ENCODE peak calls at places on chromosome 11, in four cellular contexts. Z is cardiac fibroblast, A is IMR-90, F is tibial nerve. V is an unnamed sample.

GRCh38 chr11:110126936-110127335 is 33.7 kb downstream of the ZC3H12C start:
- DNase-seq in Z (no peak), A (no peak), F (no peak), V (no peak)

GRCh38 chr11:113725883-113726405 is 19.8 kb upstream of the TMPRSS5 start:
- DNase-seq in Z (no peak), A (no peak), F (no peak), V (no peak)

GRCh38 chr11:60370811-60371297 is 7.5 kb upstream of the MS4A7 start:
- DNase-seq in Z (no peak), A (no peak), F (no peak), V (no peak)

GRCh38 chr11:17389205-17389956 is 922 bp upstream of the KCNJ11 start:
- DNase-seq in Z (peak), A (peak), F (no peak), V (no peak)

GRCh38 chr11:111387318-111387863 is 8.3 kb upstream of the POU2AF1 start:
- DNase-seq in Z (no peak), A (no peak), F (no peak), V (no peak)

GRCh38 chr11:26778000-26778757 is 56.3 kb upstream of the SLC5A12 start:
- DNase-seq in Z (peak), A (peak), F (no peak), V (peak)

GRCh38 chr11:74055938-74056337 is 47.1 kb upstream of the UCP3 start:
- DNase-seq in Z (peak), A (peak), F (no peak), V (peak)

GRCh38 chr11:65780770-65781151 is at the start of gene AP5B1:
- DNase-seq in Z (peak), A (peak), F (peak), V (peak)

GRCh38 chr11:69383372-69383771 is 89.4 kb downstream of the MYEOV start:
- DNase-seq in Z (no peak), A (no peak), F (peak), V (no peak)

GRCh38 chr11:64832467-64833197 is 11.8 kb downstream of the CDC42BPG start:
- DNase-seq in Z (no peak), A (no peak), F (no peak), V (no peak)

GRCh38 chr11:36672815-36673450 is 74.9 kb upstream of the RAG2 start:
- DNase-seq in Z (peak), A (peak), F (no peak), V (peak)

GRCh38 chr11:45900916-45901617 is 6.0 kb downstream of the FREY1 start:
- DNase-seq in Z (no peak), A (no peak), F (no peak), V (no peak)

GRCh38 chr11:112425121-112425520 is 164.5 kb upstream of the PLET1 start:
- DNase-seq in Z (no peak), A (no peak), F (no peak), V (no peak)

GRCh38 chr11:72753341-72754148 is 1.3 kb upstream of the ARAP1 start:
- DNase-seq in Z (no peak), A (no peak), F (no peak), V (no peak)
- TF ChIP-seq CTCF in Z (no peak), A (peak), F (no peak), V (peak)

DNA sequence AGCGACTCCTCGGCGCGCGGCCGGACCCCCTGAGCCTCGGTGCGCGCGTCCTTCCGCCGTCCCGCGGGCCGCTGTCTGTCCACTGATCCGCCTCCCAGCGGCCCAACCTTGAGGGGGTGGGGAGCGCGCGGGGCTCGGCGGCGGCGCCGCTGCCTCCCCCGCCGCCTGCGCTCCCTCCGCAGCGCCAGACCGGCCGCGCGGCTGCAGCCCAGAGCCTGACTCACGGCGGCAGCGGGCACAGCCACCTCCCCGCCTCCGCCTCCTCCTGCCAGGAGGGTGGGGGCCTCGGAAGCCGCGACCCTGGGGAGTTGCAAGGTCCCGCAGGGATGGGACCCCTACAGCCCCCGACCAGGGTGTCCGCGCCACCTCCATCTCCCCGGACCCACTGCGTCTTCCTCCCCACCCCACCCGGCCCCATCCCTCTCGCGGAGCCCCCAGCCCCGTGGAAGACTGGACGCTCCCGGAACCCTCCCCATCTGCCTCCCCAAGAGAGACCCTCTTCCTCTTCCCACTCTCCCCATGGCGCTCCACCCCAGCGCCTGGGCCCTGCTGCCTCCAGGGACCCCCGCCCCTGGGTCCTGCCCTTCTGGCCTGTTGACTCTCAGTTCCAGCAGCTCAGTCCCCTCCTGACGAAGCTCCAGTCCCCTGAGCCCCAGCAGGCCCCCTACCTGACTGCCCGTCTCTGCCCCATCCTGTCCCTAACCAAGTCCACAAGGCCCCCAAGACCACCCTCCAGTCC is 1.2 kb downstream of the IFITM10 start:
- DNase-seq in Z (peak), A (no peak), F (no peak), V (peak)
- H3K4me3 ChIP-seq in Z (peak), A (no peak), F (peak), V (peak)

GRCh38 chr11:72573380-72573949 is 100.8 kb downstream of the PDE2A start:
- DNase-seq in Z (peak), A (peak), F (no peak), V (peak)
- TF ChIP-seq CTCF in Z (peak), A (peak), F (peak), V (peak)

GRCh38 chr11:79414644-79415317 is 26.0 kb downstream of the TENM4 start:
- DNase-seq in Z (peak), A (peak), F (no peak), V (peak)
- H3K4me3 ChIP-seq in Z (no peak), A (no peak), F (no peak), V (no peak)

GRCh38 chr11:83648610-83649467 is 362.7 kb upstream of the CCDC90B start:
- DNase-seq in Z (no peak), A (no peak), F (no peak), V (no peak)
- TF ChIP-seq CTCF in Z (no peak), A (no peak), F (no peak), V (no peak)

DNA sequence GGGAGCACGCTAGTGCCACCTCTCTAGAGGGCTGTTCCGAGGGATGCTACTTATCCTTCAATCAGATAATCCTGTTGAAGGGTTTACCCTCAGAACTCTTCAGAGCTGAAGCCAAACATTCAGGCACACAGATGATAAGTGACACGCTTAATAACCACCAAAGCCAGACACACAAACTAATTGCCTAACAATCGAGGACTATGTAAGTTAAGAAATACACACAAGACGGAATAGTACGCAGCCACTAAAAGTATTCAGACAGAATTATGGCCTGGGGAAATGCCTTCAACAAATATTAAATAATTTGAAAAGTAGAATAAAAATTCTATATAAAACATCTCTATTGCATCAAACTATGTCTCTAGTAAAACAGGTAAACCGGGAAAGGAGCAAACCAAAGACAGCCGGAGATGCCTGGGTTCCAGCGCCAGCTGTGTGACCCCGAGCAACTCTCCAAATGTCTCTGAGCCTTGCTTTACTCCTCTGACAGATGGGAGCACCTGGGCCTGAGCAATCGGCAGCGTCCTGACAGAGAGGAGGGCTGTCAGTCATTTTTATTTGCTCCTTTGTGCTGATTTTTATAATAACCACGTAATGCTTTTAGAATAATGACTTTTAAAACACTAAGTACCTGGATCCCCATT is 11.3 kb downstream of the LRFN4 start:
- DNase-seq in Z (no peak), A (no peak), F (no peak), V (no peak)
- H3K4me3 ChIP-seq in Z (no peak), A (no peak), F (no peak), V (no peak)

GRCh38 chr11:19013181-19013857 is 47.2 kb downstream of the MRGPRX2 start:
- DNase-seq in Z (no peak), A (no peak), F (no peak), V (no peak)
- TF ChIP-seq CTCF in Z (peak), A (no peak), F (no peak), V (no peak)

GRCh38 chr11:706439-706956 is 467 bp downstream of the EPS8L2 start:
- DNase-seq in Z (peak), A (peak), F (no peak), V (peak)

GRCh38 chr11:706957-707816 is 1.2 kb downstream of the EPS8L2 start:
- DNase-seq in Z (peak), A (no peak), F (no peak), V (peak)

GRCh38 chr11:708511-708910 is 2.5 kb downstream of the EPS8L2 start:
- DNase-seq in Z (no peak), A (no peak), F (no peak), V (no peak)

GRCh38 chr11:707817-708420 is 1.9 kb downstream of the EPS8L2 start:
- DNase-seq in Z (no peak), A (no peak), F (no peak), V (no peak)

GRCh38 chr11:709109-709997 is 3.3 kb downstream of the EPS8L2 start:
- DNase-seq in Z (no peak), A (no peak), F (no peak), V (no peak)
- H3K4me3 ChIP-seq in Z (no peak), A (no peak), F (no peak), V (no peak)

DNA sequence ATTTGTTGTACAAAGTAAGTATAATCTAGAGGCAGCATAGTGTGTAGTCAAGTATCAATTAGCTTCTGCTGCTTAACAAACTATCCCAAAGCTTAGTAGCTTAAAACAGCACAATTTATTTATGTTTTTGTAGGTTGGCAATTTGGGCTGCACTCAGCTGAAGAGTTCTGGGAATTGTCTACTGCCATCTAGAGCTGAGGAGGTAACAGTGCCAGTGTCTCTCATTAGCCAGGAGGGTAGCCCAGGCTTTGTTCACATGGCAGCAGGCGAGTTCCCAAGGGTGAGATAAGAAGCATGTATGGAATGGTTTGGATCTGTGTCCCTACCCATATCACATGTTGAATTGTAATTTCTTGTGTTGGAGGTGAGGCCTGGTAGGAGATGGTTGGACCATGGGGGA is 45.8 kb upstream of the SLN start:
- DNase-seq in Z (no peak), A (no peak), F (no peak), V (no peak)
- TF ChIP-seq CTCF in Z (no peak), A (no peak), F (no peak), V (no peak)

DNA sequence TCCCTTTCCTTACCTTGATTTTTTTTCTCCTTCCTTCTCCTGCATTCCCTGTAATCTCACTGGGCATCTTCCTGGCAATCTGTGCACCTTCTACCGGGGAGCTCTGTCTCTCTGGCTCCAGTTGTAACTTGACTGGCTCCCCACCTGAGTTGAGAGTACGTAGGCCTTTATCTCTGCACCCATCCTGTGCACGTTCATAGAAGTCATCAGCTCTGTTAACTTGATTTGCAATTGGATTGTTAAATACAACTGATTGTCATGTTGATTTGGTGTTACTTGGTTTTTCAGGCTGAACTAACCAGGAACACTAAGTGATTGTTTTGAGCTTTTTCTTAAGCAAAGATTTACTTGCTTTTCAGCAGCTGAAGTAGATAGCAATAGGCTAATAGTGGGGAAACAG is 11.8 kb downstream of the SWAP70 start:
- DNase-seq in Z (no peak), A (no peak), F (no peak), V (no peak)
- H3K4me3 ChIP-seq in Z (no peak), A (no peak), F (no peak), V (no peak)